ENCODE peak calls at places on chromosomes 7 and 10, in ten cellular contexts. P is suprapubic skin, Q is transverse colon, G is GM12878, A is prostate gland, Z is spleen, B is endothelial cell of umbilical vein, M is H1, J is sigmoid colon, E is HCT116. D is an unnamed sample.

GRCh38 chr10:119149157-119149556 is 16.4 kb downstream of the SFXN4 start:
- DNase-seq in J (peak; percentile 14), E (no peak), P (no peak), M (no peak), Z (no peak), A (no peak), B (no peak), G (no peak), Q (no peak), D (no peak)

GRCh38 chr10:12549297-12549696 is 199.9 kb downstream of the CAMK1D start:
- DNase-seq in E (peak; percentile 3), J (no peak), A (no peak), P (no peak), B (no peak), M (no peak), Q (no peak), Z (no peak), G (no peak), D (no peak)

GRCh38 chr10:19788902-19789301 is 27.3 kb upstream of the PLXDC2 start:
- DNase-seq in E (no peak), M (no peak), Z (no peak), B (no peak), Q (no peak), P (no peak), J (no peak), G (no peak), A (no peak), D (no peak)

GRCh38 chr10:48659790-48660189 is 24.9 kb upstream of the WDFY4 start:
- DNase-seq in P (no peak), J (no peak), Q (no peak), E (no peak), B (peak; percentile 14), Z (no peak), G (no peak), A (no peak), M (no peak), D (no peak)

GRCh38 chr10:102120987-102121738 is 995 bp upstream of the LDB1 start:
- DNase-seq in G (no peak), A (peak; percentile 82), J (peak; percentile 96), P (peak; percentile 81), Q (peak; percentile 66), B (no peak), Z (peak; percentile 84), M (peak; percentile 91), E (no peak), D (no peak)

GRCh38 chr7:7264306-7265040 is 82.1 kb downstream of the C1GALT1 start:
- DNase-seq in G (no peak), M (no peak), P (no peak), A (no peak), Q (no peak), B (no peak), J (no peak), E (no peak), Z (no peak), D (no peak)

GRCh38 chr10:88992945-88993537 is 2.4 kb downstream of the FAS start:
- DNase-seq in M (no peak), Q (no peak), A (peak; percentile 37), Z (no peak), B (no peak), P (no peak), J (no peak), G (no peak), E (no peak), D (no peak)

GRCh38 chr10:37700886-37701780 is 156.3 kb downstream of the ZNF248 start:
- DNase-seq in B (no peak), A (no peak), Z (peak; percentile 52), M (no peak), G (no peak), P (peak; percentile 56), J (no peak), Q (no peak), E (no peak), D (no peak)

GRCh38 chr7:15720849-15721471 is 34.5 kb upstream of the MEOX2 start:
- DNase-seq in M (no peak), Z (no peak), P (no peak), Q (peak; percentile 32), G (no peak), E (peak; percentile 41), A (no peak), B (peak; percentile 84), J (peak; percentile 66), D (no peak)

GRCh38 chr7:128366290-128366689 is 4.8 kb upstream of the PRRT4 start:
- DNase-seq in P (no peak), A (no peak), M (no peak), G (no peak), B (no peak), E (no peak), Q (no peak), J (peak; percentile 6), Z (no peak), D (no peak)

GRCh38 chr7:36265720-36266119 is 112.7 kb downstream of the EEPD1 start:
- DNase-seq in P (no peak), J (peak; percentile 68), E (no peak), Z (no peak), A (peak; percentile 40), Q (no peak), B (no peak), G (no peak), M (no peak), D (no peak)

GRCh38 chr7:15571303-15571878 is 9.6 kb upstream of the AGMO start:
- DNase-seq in G (no peak), P (no peak), M (no peak), A (no peak), J (no peak), E (no peak), B (peak; percentile 82), Q (no peak), Z (no peak), D (no peak)

GRCh38 chr10:128222317-128222849 is 96.2 kb upstream of the MKI67 start:
- DNase-seq in Q (no peak), E (no peak), M (no peak), B (no peak), A (no peak), G (no peak), Z (no peak), P (no peak), J (no peak), D (no peak)

GRCh38 chr7:97015787-97016391 is 8.7 kb downstream of the DLX5 start:
- DNase-seq in Q (no peak), P (no peak), A (no peak), B (no peak), G (no peak), Z (no peak), J (no peak), M (no peak), E (no peak), D (no peak)

GRCh38 chr7:26699761-26700160 is 164.6 kb downstream of the SKAP2 start:
- DNase-seq in E (no peak), M (no peak), Q (no peak), G (no peak), Z (no peak), A (no peak), P (no peak), J (no peak), B (no peak), D (no peak)

DNA sequence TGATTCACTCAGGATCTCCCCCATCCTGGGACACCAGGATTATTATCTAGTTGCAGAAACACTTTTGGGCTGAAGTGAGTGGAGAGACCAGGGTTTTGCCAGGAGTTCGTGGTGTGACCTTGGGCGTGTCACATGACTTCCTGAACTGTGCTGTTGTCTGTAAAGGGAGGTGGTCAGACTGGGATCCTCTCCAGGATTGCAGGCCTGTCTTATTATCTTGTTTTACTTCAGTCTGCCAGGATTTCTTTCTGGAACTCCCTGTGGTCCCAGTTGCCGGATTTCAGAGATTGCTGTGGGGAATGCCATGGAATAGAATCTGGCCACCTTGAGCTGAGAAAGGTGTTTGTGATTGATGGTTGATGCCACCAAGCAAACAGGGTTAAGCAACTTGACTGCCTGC is 35.8 kb downstream of the CRCP start:
- DNase-seq in J (peak; percentile 80), B (peak; percentile 30), Z (no peak), G (no peak), E (no peak), A (no peak), M (no peak), P (no peak), Q (peak; percentile 20), D (no peak)
- TF ChIP-seq POLR2AphosphoS5 in J (no peak), B (no peak), Z (no peak), G (no peak), E (no peak), A (no peak), M (no peak), P (no peak), Q (no peak), D (peak; percentile 24)

GRCh38 chr10:61835069-61835908 is 66.2 kb upstream of the ARID5B start:
- DNase-seq in Q (peak; percentile 16), J (no peak), P (no peak), G (peak; percentile 7), M (no peak), Z (no peak), E (peak; percentile 71), B (peak; percentile 90), A (no peak), D (no peak)
- H3K4me3 ChIP-seq in Q (no peak overlapping the region), J (no peak overlapping the region), P (no peak overlapping the region), G (no peak overlapping the region), M (no peak overlapping the region), Z (no peak overlapping the region), E (no peak overlapping the region), B (no peak overlapping the region), A (no peak overlapping the region), D (no peak overlapping the region)

GRCh38 chr10:27242473-27242950 is 1.9 kb upstream of the ACBD5 start:
- DNase-seq in A (no peak), E (no peak), Z (no peak), M (no peak), B (no peak), J (no peak), Q (no peak), P (no peak), G (no peak), D (no peak)

GRCh38 chr10:27240891-27241639 is 468 bp upstream of the ACBD5 start:
- DNase-seq in P (no peak), A (peak; percentile 21), Z (peak; percentile 88), E (no peak), J (no peak), M (no peak), G (no peak), B (peak; percentile 38), Q (peak; percentile 17), D (no peak)

GRCh38 chr10:27241640-27242472 is 1.3 kb upstream of the ACBD5 start:
- DNase-seq in A (peak; percentile 91), Q (peak; percentile 94), J (peak; percentile 96), M (peak; percentile 87), Z (peak; percentile 98), B (peak; percentile 95), P (peak; percentile 94), E (peak; percentile 87), G (peak; percentile 80), D (peak; percentile 92)

GRCh38 chr10:27244976-27245375 is 4.4 kb upstream of the ACBD5 start:
- DNase-seq in M (no peak), E (no peak), P (no peak), A (no peak), G (no peak), B (no peak), J (no peak), Q (no peak), Z (peak; percentile 41), D (no peak)

GRCh38 chr10:27242951-27243551 is 2.5 kb upstream of the ACBD5 start:
- DNase-seq in B (peak; percentile 86), E (peak; percentile 65), Q (peak; percentile 65), M (no peak), J (no peak), P (no peak), G (peak; percentile 70), Z (peak; percentile 86), A (peak; percentile 61), D (no peak)
- TF ChIP-seq POLR2A in B (peak; percentile 90), E (peak; percentile 66), Q (peak; percentile 34), M (peak; percentile 15), J (peak; percentile 20), P (no peak), G (peak; percentile 83), Z (no peak), A (peak; percentile 31), D (no peak)

GRCh38 chr10:105718207-105718995 is 1077.3 kb downstream of the SORCS3 start:
- DNase-seq in A (no peak), Z (no peak), B (no peak), J (no peak), P (no peak), Q (no peak), G (no peak), E (no peak), M (no peak), D (no peak)
- TF ChIP-seq POLR2AphosphoS5 in A (no peak), Z (no peak), B (no peak), J (no peak), P (no peak), Q (no peak), G (no peak), E (no peak), M (no peak), D (no peak)